ENCODE peak calls at places on chromosomes 6 and 20, in five cellular contexts. One of them, this sample, is unnamed.

GRCh38 chr6:43624786-43625288 is 4.2 kb downstream of the GTPBP2 start:
- DNase-seq in neuronal stem cell: no peak
- DNase-seq in H1: no peak
- DNase-seq in mesenchymal stem cell: no peak
- DNase-seq in H9: no peak
- DNase-seq in this sample: no peak

GRCh38 chr6:167588181-167588919 is 238.4 kb upstream of the AFDN start:
- DNase-seq in neuronal stem cell: no peak
- DNase-seq in H1: no peak
- DNase-seq in mesenchymal stem cell: no peak
- DNase-seq in H9: no peak
- DNase-seq in this sample: no peak

GRCh38 chr20:4153661-4154238 is 138.4 kb upstream of the RNF24 start:
- DNase-seq in neuronal stem cell: no peak
- DNase-seq in H1: no peak
- DNase-seq in mesenchymal stem cell: no peak
- DNase-seq in H9: no peak
- DNase-seq in this sample: no peak

GRCh38 chr6:44263357-44264100 is 1.8 kb downstream of the NFKBIE start:
- DNase-seq in neuronal stem cell: no peak
- DNase-seq in H1: no peak
- DNase-seq in mesenchymal stem cell: peak
- DNase-seq in H9: no peak
- DNase-seq in this sample: no peak

GRCh38 chr6:13846841-13847240 is 32.5 kb upstream of the MCUR1 start:
- DNase-seq in neuronal stem cell: peak
- DNase-seq in H1: peak
- DNase-seq in mesenchymal stem cell: no peak
- DNase-seq in H9: peak
- DNase-seq in this sample: no peak

GRCh38 chr6:579339-579738 is 77.6 kb downstream of the HUS1B start:
- DNase-seq in neuronal stem cell: no peak
- DNase-seq in H1: no peak
- DNase-seq in mesenchymal stem cell: no peak
- DNase-seq in H9: no peak
- DNase-seq in this sample: no peak

GRCh38 chr6:17423018-17423417 is 29.6 kb downstream of the CAP2 start:
- DNase-seq in neuronal stem cell: no peak
- DNase-seq in H1: no peak
- DNase-seq in mesenchymal stem cell: no peak
- DNase-seq in H9: no peak
- DNase-seq in this sample: no peak

GRCh38 chr20:20367681-20368413 is at the start of gene INSM1:
- DNase-seq in neuronal stem cell: peak
- DNase-seq in H1: no peak
- DNase-seq in mesenchymal stem cell: no peak
- DNase-seq in H9: peak
- DNase-seq in this sample: no peak

GRCh38 chr20:19911810-19912382 is 105.3 kb upstream of the NAA20 start:
- DNase-seq in neuronal stem cell: no peak
- DNase-seq in H1: no peak
- DNase-seq in mesenchymal stem cell: no peak
- DNase-seq in H9: no peak
- DNase-seq in this sample: no peak

DNA sequence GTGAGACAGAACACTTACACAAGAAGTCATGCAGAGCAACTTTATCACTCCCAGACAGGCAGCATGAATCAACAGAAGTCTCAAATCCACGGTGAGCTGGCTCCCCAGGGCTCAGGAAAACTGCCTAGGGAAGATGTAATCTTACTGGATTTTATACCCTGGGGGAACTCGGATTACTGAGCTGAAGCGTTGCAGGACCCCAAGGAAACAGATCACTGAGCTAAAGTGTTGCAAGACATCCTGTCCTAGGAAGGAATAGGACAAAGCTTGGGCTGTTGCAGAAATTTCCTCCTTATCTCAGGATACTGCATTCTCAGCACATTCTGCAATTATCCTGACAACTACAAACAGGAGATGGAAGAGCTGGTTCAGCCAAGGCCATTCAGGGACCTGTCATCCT is 224.8 kb downstream of the TFAP2A start:
- DNase-seq in neuronal stem cell: no peak
- DNase-seq in H1: no peak
- DNase-seq in mesenchymal stem cell: no peak
- DNase-seq in H9: no peak
- DNase-seq in this sample: peak
- H2BK12ac ChIP-seq in neuronal stem cell: no peak
- H2BK12ac ChIP-seq in H1: no peak
- H2BK12ac ChIP-seq in mesenchymal stem cell: no peak
- H2BK12ac ChIP-seq in H9: no peak
- H2BK12ac ChIP-seq in this sample: no peak

GRCh38 chr20:57627972-57628650 is 7.9 kb upstream of the ZBP1 start:
- DNase-seq in neuronal stem cell: no peak
- DNase-seq in H1: peak
- DNase-seq in mesenchymal stem cell: no peak
- DNase-seq in H9: no peak
- DNase-seq in this sample: no peak
- H2BK120ac ChIP-seq in neuronal stem cell: no peak
- H2BK120ac ChIP-seq in H1: no peak
- H2BK120ac ChIP-seq in mesenchymal stem cell: no peak
- H2BK120ac ChIP-seq in H9: no peak
- H2BK120ac ChIP-seq in this sample: no peak

DNA sequence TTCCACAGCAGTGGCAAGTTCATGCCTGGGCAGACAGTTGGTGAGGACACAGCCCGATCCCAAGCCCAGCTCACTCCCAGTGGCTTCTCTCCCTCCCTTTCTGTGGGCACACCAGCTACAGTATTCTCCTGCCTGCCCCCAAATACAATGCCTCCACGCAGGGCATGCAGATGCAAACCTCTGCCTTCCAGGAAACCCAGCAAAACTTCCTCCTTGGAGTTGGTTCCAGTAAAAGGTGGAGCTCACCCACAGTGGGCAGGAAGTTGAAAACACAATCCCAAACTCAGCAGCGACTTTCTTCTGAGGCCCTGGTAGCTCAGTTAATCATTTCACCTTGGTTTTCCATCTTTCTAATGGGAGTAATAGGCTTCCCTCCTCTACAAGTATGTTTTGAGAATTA is 93.7 kb downstream of the LY86 start:
- DNase-seq in neuronal stem cell: no peak
- DNase-seq in H1: no peak
- DNase-seq in mesenchymal stem cell: no peak
- DNase-seq in H9: no peak
- DNase-seq in this sample: no peak
- H3K27ac ChIP-seq in neuronal stem cell: no peak
- H3K27ac ChIP-seq in H1: no peak
- H3K27ac ChIP-seq in mesenchymal stem cell: no peak
- H3K27ac ChIP-seq in H9: no peak
- H3K27ac ChIP-seq in this sample: no peak

GRCh38 chr6:1618305-1619105 is 8.8 kb downstream of the FOXC1 start:
- DNase-seq in neuronal stem cell: no peak
- DNase-seq in H1: no peak
- DNase-seq in mesenchymal stem cell: no peak
- DNase-seq in H9: no peak
- DNase-seq in this sample: peak
- H2BK12ac ChIP-seq in neuronal stem cell: no peak
- H2BK12ac ChIP-seq in H1: no peak
- H2BK12ac ChIP-seq in mesenchymal stem cell: no peak
- H2BK12ac ChIP-seq in H9: no peak
- H2BK12ac ChIP-seq in this sample: no peak

DNA sequence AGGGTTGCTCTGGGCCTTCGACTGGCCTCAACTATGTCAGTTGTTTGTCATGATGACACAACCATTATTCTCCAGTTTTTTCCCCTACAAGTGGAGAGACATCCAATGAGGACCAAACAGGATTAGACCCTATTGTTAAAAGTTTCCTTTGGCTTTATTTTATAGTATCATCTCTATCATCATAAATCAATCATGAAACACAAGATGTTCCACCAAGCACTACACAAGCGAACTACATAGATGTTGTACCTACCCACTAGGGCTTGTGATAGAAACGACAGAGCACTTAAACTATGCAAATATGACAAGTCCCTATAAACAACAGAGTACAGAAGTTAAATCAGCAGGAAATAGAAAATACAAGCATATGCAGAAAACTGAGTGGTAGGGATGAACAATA is 422.5 kb upstream of the MARCKS start:
- DNase-seq in neuronal stem cell: no peak
- DNase-seq in H1: no peak
- DNase-seq in mesenchymal stem cell: no peak
- DNase-seq in H9: no peak
- DNase-seq in this sample: no peak
- H2BK120ac ChIP-seq in neuronal stem cell: no peak
- H2BK120ac ChIP-seq in H1: no peak
- H2BK120ac ChIP-seq in mesenchymal stem cell: peak
- H2BK120ac ChIP-seq in H9: no peak
- H2BK120ac ChIP-seq in this sample: peak

DNA sequence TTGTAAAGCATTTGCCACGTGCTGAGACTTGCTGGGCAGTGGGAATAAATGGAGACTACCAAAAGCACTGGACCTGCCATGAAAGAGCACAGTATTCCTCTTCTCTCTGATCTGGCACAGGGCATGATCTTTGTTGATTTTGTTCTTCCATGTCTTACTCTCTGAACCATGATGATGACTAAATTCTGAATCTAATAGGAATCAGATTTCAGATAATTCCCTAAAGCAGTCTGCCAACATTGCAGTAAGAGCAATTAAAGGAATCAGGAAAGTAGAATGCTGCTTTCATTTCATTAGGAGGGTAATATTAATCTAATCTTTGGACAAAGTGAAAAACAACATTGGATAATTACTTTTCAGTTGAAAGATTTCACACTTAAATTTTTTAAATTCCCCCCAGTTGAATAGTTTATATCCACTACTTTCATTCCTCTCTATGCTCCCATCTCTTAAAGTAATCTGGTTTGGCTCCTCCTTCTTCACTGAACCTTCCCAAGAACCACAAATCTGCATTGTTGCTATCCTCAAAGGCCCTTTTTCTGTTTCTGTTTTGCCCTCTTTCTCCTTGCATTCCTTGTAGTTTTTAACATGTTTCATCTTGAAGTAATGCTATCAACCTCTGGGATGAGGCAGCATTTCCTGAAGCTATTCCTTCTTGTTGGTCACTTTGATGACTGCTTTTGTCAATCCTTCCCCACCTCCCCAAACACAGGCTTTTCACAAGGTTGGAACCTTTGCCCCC is 243.2 kb upstream of the TENT5A start:
- DNase-seq in neuronal stem cell: no peak
- DNase-seq in H1: no peak
- DNase-seq in mesenchymal stem cell: no peak
- DNase-seq in H9: no peak
- DNase-seq in this sample: no peak
- H3K27ac ChIP-seq in neuronal stem cell: no peak
- H3K27ac ChIP-seq in H1: no peak
- H3K27ac ChIP-seq in mesenchymal stem cell: peak
- H3K27ac ChIP-seq in H9: no peak
- H3K27ac ChIP-seq in this sample: no peak

GRCh38 chr6:159112714-159113113 is 56.5 kb upstream of the FNDC1 start:
- DNase-seq in neuronal stem cell: no peak
- DNase-seq in H1: no peak
- DNase-seq in mesenchymal stem cell: no peak
- DNase-seq in H9: no peak
- DNase-seq in this sample: no peak
- H2BK12ac ChIP-seq in neuronal stem cell: no peak
- H2BK12ac ChIP-seq in H1: no peak
- H2BK12ac ChIP-seq in mesenchymal stem cell: no peak
- H2BK12ac ChIP-seq in H9: no peak
- H2BK12ac ChIP-seq in this sample: no peak

DNA sequence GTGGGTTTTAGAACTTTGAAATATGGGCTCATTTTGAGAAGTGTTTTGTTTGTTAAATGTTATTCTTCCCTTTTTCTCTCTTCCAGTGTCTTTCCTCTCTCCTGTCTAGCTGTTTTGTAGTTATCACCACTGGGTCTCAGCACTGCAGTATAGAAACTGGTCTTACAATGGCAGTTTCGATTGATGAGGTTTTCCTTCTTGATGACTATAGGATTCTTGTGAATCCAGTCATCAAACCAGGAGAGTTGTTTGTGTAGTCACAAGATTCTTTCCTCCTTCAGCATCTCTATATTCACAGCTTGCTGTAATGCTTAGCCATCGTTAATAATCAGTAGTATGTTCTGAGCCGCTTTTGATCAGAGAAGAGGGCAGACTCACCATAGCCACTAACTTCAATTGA is 172.3 kb downstream of the OGFRL1 start:
- DNase-seq in neuronal stem cell: no peak
- DNase-seq in H1: no peak
- DNase-seq in mesenchymal stem cell: peak
- DNase-seq in H9: no peak
- DNase-seq in this sample: no peak
- H2BK120ac ChIP-seq in neuronal stem cell: no peak
- H2BK120ac ChIP-seq in H1: no peak
- H2BK120ac ChIP-seq in mesenchymal stem cell: no peak
- H2BK120ac ChIP-seq in H9: no peak
- H2BK120ac ChIP-seq in this sample: no peak

DNA sequence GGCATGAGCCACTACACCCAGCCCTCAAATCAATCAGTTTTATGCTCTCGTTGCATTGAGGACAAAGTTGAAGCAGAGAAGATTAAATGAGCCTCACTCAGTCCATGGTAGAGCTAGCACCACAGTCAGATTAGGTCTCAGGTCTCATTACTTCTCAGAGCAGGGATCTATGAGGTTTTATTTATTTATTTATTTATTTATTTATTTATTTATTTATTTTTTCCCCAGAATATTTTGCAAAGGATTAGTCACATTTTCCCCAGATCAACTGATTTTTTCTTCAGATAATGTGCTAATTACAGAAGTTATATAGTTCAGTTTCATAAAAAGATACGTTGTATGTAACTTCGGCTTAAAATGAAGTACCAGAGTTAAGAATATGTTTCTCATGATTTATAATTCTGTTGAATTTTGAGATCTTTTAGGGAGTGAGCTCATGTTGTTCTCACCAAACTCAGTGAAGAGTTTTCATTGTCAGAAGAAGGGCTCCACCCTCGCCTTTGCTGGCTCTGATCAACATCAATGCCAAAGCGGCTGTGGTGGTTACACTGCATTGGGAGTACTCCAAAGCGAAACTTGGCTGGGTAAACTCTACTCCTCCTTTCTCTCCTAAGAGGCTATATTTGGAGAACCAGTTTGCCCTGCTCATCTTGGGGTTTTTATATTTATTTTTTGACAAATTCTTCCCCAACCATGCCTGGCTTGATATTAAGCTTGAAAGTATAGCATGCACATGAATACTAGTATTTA is 12.9 kb upstream of the ID4 start:
- DNase-seq in neuronal stem cell: no peak
- DNase-seq in H1: no peak
- DNase-seq in mesenchymal stem cell: no peak
- DNase-seq in H9: no peak
- DNase-seq in this sample: no peak
- H3K27ac ChIP-seq in neuronal stem cell: no peak
- H3K27ac ChIP-seq in H1: no peak
- H3K27ac ChIP-seq in mesenchymal stem cell: no peak
- H3K27ac ChIP-seq in H9: no peak
- H3K27ac ChIP-seq in this sample: no peak

DNA sequence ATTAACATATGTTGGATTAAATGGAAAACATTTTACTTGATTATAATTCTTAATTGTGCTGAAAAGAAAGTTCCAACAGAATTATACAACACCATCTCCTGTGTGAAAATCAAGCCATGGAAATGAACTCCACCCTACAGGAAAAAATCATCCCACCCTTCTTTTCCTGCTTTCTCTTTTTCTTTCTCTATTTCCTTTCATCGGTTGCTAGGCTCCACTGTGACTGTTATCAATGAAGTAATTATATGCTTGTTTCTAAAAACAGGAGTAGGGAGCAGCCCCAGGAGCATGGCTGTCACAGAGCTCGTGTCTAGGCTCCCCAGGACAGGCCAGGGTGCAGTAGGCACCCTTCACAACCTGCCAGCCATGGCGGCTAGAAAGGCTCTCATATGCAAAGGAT is 13.0 kb downstream of the MPC1 start:
- DNase-seq in neuronal stem cell: no peak
- DNase-seq in H1: no peak
- DNase-seq in mesenchymal stem cell: no peak
- DNase-seq in H9: no peak
- DNase-seq in this sample: no peak
- H2BK12ac ChIP-seq in neuronal stem cell: no peak
- H2BK12ac ChIP-seq in H1: no peak
- H2BK12ac ChIP-seq in mesenchymal stem cell: no peak
- H2BK12ac ChIP-seq in H9: no peak
- H2BK12ac ChIP-seq in this sample: no peak

This sample was measured in trophoblast cell.